ENCODE peak calls at places on chromosomes 4 and X, in seven cellular contexts. H is NCI-H1048, Q is hypothalamus, R is iPS-NIHi11, A is chondrocyte, S is amniotic stem cell, D is right cardiac atrium. V is an unnamed sample.

GRCh38 chrX:49977319-49978090 is 55.1 kb downstream of the CLCN5 start:
- DNase-seq in H (no peak), Q (no peak), R (no peak), A (no peak), S (no peak), D (no peak), V (no peak)

GRCh38 chr4:37475087-37475486 is 211.1 kb downstream of the RELL1 start:
- DNase-seq in H (peak), Q (no peak), R (no peak), A (no peak), S (no peak), D (no peak), V (no peak)

GRCh38 chrX:77160301-77160700 is 286.9 kb upstream of the FGF16 start:
- DNase-seq in H (no peak), Q (no peak), R (peak), A (no peak), S (no peak), D (no peak), V (no peak)

GRCh38 chrX:19670321-19670750 is 155.0 kb upstream of the MAP3K15 start:
- DNase-seq in H (no peak), Q (no peak), R (no peak), A (no peak), S (no peak), D (no peak), V (no peak)

GRCh38 chr4:23455482-23455881 is 434.4 kb downstream of the PPARGC1A start:
- DNase-seq in H (no peak), Q (no peak), R (peak), A (no peak), S (no peak), D (no peak), V (peak)

GRCh38 chr4:89486673-89487072 is 179.1 kb upstream of the GPRIN3 start:
- DNase-seq in H (no peak), Q (no peak), R (no peak), A (no peak), S (no peak), D (no peak), V (no peak)

GRCh38 chr4:150411527-150411926 is 170.4 kb upstream of the MAB21L2 start:
- DNase-seq in H (no peak), Q (no peak), R (no peak), A (no peak), S (no peak), D (no peak), V (no peak)

GRCh38 chr4:74117024-74117534 is 18.1 kb upstream of the CXCL2 start:
- DNase-seq in H (no peak), Q (no peak), R (peak), A (no peak), S (peak), D (peak), V (peak)

GRCh38 chr4:94507708-94508107 is 56.0 kb downstream of the PDLIM5 start:
- DNase-seq in H (no peak), Q (no peak), R (no peak), A (no peak), S (peak), D (peak), V (peak)

GRCh38 chrX:132651411-132652086 is 162.7 kb upstream of the MBNL3 start:
- DNase-seq in H (no peak), Q (no peak), R (peak), A (no peak), S (no peak), D (no peak), V (no peak)

GRCh38 chr4:109571494-109571893 is 11.4 kb downstream of the MCUB start:
- DNase-seq in H (no peak), Q (no peak), R (no peak), A (no peak), S (no peak), D (no peak), V (no peak)

GRCh38 chrX:37000140-37000539 is 8.0 kb upstream of the FAM47C start:
- DNase-seq in H (no peak), Q (no peak), R (peak), A (no peak), S (no peak), D (no peak), V (no peak)

GRCh38 chrX:40651620-40652223 is 4.4 kb upstream of the CXorf38 start:
- DNase-seq in H (peak), Q (no peak), R (peak), A (no peak), S (peak), D (peak), V (peak)

GRCh38 chr4:13919021-13919441 is 291.5 kb upstream of the BOD1L1 start:
- DNase-seq in H (no peak), Q (no peak), R (no peak), A (no peak), S (peak), D (peak), V (peak)

GRCh38 chr4:156790866-156791265 is 180.7 kb downstream of the PDGFC start:
- DNase-seq in H (no peak), Q (no peak), R (peak), A (no peak), S (no peak), D (no peak), V (peak)

GRCh38 chrX:21394792-21395191 is 20.6 kb downstream of the CNKSR2 start:
- DNase-seq in H (no peak), Q (no peak), R (no peak), A (no peak), S (no peak), D (no peak), V (no peak)

GRCh38 chr4:155617312-155617711 is 49.3 kb upstream of the GUCY1A1 start:
- DNase-seq in H (peak), Q (no peak), R (no peak), A (no peak), S (no peak), D (no peak), V (peak)

GRCh38 chrX:13824746-13825145 is 7.9 kb upstream of the GPM6B start:
- DNase-seq in H (no peak), Q (no peak), R (no peak), A (no peak), S (no peak), D (no peak), V (no peak)

GRCh38 chr4:22179124-22179874 is 230.7 kb upstream of the KCNIP4 start:
- DNase-seq in H (no peak), Q (no peak), R (no peak), A (no peak), S (peak), D (no peak), V (no peak)

GRCh38 chrX:141142946-141143345 is 34.0 kb downstream of the LDOC1 start:
- DNase-seq in H (no peak), Q (no peak), R (no peak), A (no peak), S (no peak), D (no peak), V (no peak)

GRCh38 chrX:150934453-150934852 is 36.0 kb upstream of the CD99L2 start:
- DNase-seq in H (no peak), Q (no peak), R (no peak), A (no peak), S (peak), D (no peak), V (no peak)

GRCh38 chr4:120557372-120557771 is 365.2 kb downstream of the PRDM5 start:
- DNase-seq in H (no peak), Q (no peak), R (no peak), A (no peak), S (no peak), D (no peak), V (no peak)

GRCh38 chrX:107323786-107324492 is 117.5 kb downstream of the DNAAF6 start:
- DNase-seq in H (no peak), Q (no peak), R (peak), A (peak), S (no peak), D (no peak), V (no peak)

GRCh38 chrX:70208479-70208878 is 26.0 kb upstream of the AWAT1 start:
- DNase-seq in H (no peak), Q (no peak), R (no peak), A (no peak), S (no peak), D (no peak), V (no peak)

GRCh38 chrX:138897621-138898492 is 186.3 kb upstream of the FGF13 start:
- DNase-seq in H (no peak), Q (no peak), R (no peak), A (no peak), S (no peak), D (no peak), V (no peak)

GRCh38 chrX:74353984-74354383 is 50.0 kb downstream of the ZCCHC13 start:
- DNase-seq in H (no peak), Q (no peak), R (no peak), A (no peak), S (no peak), D (no peak), V (no peak)

GRCh38 chrX:134896194-134896593 is 94.6 kb upstream of the SMIM10 start:
- DNase-seq in H (no peak), Q (no peak), R (no peak), A (no peak), S (no peak), D (no peak), V (no peak)

V was measured in cardiac muscle cell.